ENCODE peak calls at places on chromosome 7, in seven cellular contexts. Z is GM03348; V is skeletal muscle cell; X is GM20000; I is neural progenitor cell; G is endothelial cell of umbilical vein; S is activated T-cell treated with anti-CD3 and anti-CD28 coated beads, Interleukin-2, amount 50 U/mL, for 72 hours. P is an unnamed sample.
A peak's percentile ranks its signal among the peaks of the same experiment; 100 is the strongest.

GRCh38 chr7:65264258-65264657 is 109.4 kb upstream of the ZNF92 start:
- DNase-seq in I (no peak), X (no peak), S (no peak), Z (no peak), V (no peak), G (no peak), P (no peak)

GRCh38 chr7:80213814-80214213 is 79.2 kb downstream of the GNAI1 start:
- DNase-seq in G (no peak), S (no peak), X (no peak), V (no peak), Z (no peak), I (no peak), P (no peak)

GRCh38 chr7:17307969-17308648 is 9.7 kb downstream of the AHR start:
- DNase-seq in X (no peak), Z (no peak), V (no peak), G (no peak), I (no peak), S (no peak), P (no peak)

GRCh38 chr7:88689821-88690220 is 69.7 kb upstream of the ZNF804B start:
- DNase-seq in I (no peak), X (no peak), Z (no peak), G (peak; percentile 36), S (no peak), V (no peak), P (no peak)

GRCh38 chr7:20329389-20330175 is 1.1 kb upstream of the ITGB8 start:
- DNase-seq in S (peak; percentile 8), Z (peak; percentile 77), I (peak; percentile 82), V (no peak), X (peak; percentile 75), G (peak; percentile 84), P (peak; percentile 84)

GRCh38 chr7:35430547-35431153 is 176.8 kb upstream of the TBX20 start:
- DNase-seq in X (no peak), G (peak; percentile 13), I (peak; percentile 17), V (no peak), Z (no peak), S (peak; percentile 8), P (no peak)

GRCh38 chr7:75649462-75649861 is 89.3 kb downstream of the HIP1 start:
- DNase-seq in V (no peak), X (no peak), G (peak; percentile 79), S (no peak), Z (no peak), I (no peak), P (peak; percentile 71)

GRCh38 chr7:154241988-154242387 is 189.8 kb downstream of the DPP6 start:
- DNase-seq in X (no peak), Z (no peak), S (no peak), G (no peak), V (no peak), I (no peak), P (no peak)

GRCh38 chr7:108201766-108202165 is 71.6 kb upstream of the LAMB4 start:
- DNase-seq in I (no peak), X (no peak), S (no peak), Z (no peak), V (no peak), G (no peak), P (no peak)

GRCh38 chr7:27129729-27130539 is 623 bp downstream of the HOXA4 start:
- DNase-seq in V (no peak), G (peak; percentile 36), S (peak; percentile 30), I (peak; percentile 44), X (no peak), Z (peak; percentile 79), P (peak; percentile 92)

GRCh38 chr7:104548861-104549260 is 220.5 kb downstream of the LHFPL3 start:
- DNase-seq in V (no peak), I (no peak), Z (no peak), X (no peak), G (no peak), S (no peak), P (no peak)

GRCh38 chr7:99109108-99110051 is 34.5 kb downstream of the SMURF1 start:
- DNase-seq in S (peak; percentile 8), V (no peak), I (no peak), X (no peak), G (peak; percentile 59), Z (no peak), P (no peak)

P was measured in osteoblast.